ENCODE peak calls at places on chromosomes 2 and 18, in five cellular contexts. One of them, this sample, is unnamed.

GRCh38 chr2:19667536-19667949 is 234.2 kb downstream of the TTC32 start:
- DNase-seq in amniotic epithelial cell: no peak
- DNase-seq in BE2C: no peak
- DNase-seq in midbrain: no peak
- DNase-seq in NCI-H1048: no peak
- DNase-seq in this sample: no peak

GRCh38 chr2:8534729-8535397 is 147.0 kb upstream of the ID2 start:
- DNase-seq in amniotic epithelial cell: peak
- DNase-seq in BE2C: peak
- DNase-seq in midbrain: peak
- DNase-seq in NCI-H1048: no peak
- DNase-seq in this sample: no peak

GRCh38 chr2:98134138-98134537 is 47.2 kb downstream of the VWA3B start:
- DNase-seq in amniotic epithelial cell: peak
- DNase-seq in BE2C: no peak
- DNase-seq in midbrain: no peak
- DNase-seq in NCI-H1048: no peak
- DNase-seq in this sample: no peak

GRCh38 chr2:192146069-192147006 is 48.4 kb downstream of the TMEFF2 start:
- DNase-seq in amniotic epithelial cell: peak
- DNase-seq in BE2C: no peak
- DNase-seq in midbrain: no peak
- DNase-seq in NCI-H1048: no peak
- DNase-seq in this sample: no peak

GRCh38 chr2:135532581-135532980 is 1.3 kb downstream of the R3HDM1 start:
- DNase-seq in amniotic epithelial cell: no peak
- DNase-seq in BE2C: no peak
- DNase-seq in midbrain: no peak
- DNase-seq in NCI-H1048: no peak
- DNase-seq in this sample: no peak

GRCh38 chr18:21739604-21740473 is 753 bp upstream of the MIB1 start:
- DNase-seq in amniotic epithelial cell: no peak
- DNase-seq in BE2C: no peak
- DNase-seq in midbrain: peak
- DNase-seq in NCI-H1048: no peak
- DNase-seq in this sample: no peak

GRCh38 chr2:238330391-238330790 is 10.1 kb downstream of the TRAF3IP1 start:
- DNase-seq in amniotic epithelial cell: no peak
- DNase-seq in BE2C: no peak
- DNase-seq in midbrain: no peak
- DNase-seq in NCI-H1048: no peak
- DNase-seq in this sample: no peak

GRCh38 chr18:76203552-76203951 is 291.5 kb downstream of the ZNF516 start:
- DNase-seq in amniotic epithelial cell: no peak
- DNase-seq in BE2C: no peak
- DNase-seq in midbrain: no peak
- DNase-seq in NCI-H1048: no peak
- DNase-seq in this sample: no peak

GRCh38 chr2:62440281-62440946 is 65.6 kb downstream of the TMEM17 start:
- DNase-seq in amniotic epithelial cell: no peak
- DNase-seq in BE2C: no peak
- DNase-seq in midbrain: no peak
- DNase-seq in NCI-H1048: no peak
- DNase-seq in this sample: no peak

GRCh38 chr2:15842771-15843666 is 97.3 kb upstream of the MYCN start:
- DNase-seq in amniotic epithelial cell: no peak
- DNase-seq in BE2C: peak
- DNase-seq in midbrain: no peak
- DNase-seq in NCI-H1048: no peak
- DNase-seq in this sample: no peak

GRCh38 chr2:71467180-71467815 is 13.9 kb downstream of the DYSF start:
- DNase-seq in amniotic epithelial cell: no peak
- DNase-seq in BE2C: no peak
- DNase-seq in midbrain: no peak
- DNase-seq in NCI-H1048: no peak
- DNase-seq in this sample: no peak

GRCh38 chr2:55063713-55064323 is 13.6 kb upstream of the RTN4 start:
- DNase-seq in amniotic epithelial cell: no peak
- DNase-seq in BE2C: no peak
- DNase-seq in midbrain: no peak
- DNase-seq in NCI-H1048: no peak
- DNase-seq in this sample: no peak